ENCODE peak calls at places on chromosomes 13 and 19, in four cellular contexts. J, M, P and D are unnamed samples.

GRCh38 chr13:31048521-31048920 is 113.2 kb downstream of the HSPH1 start:
- DNase-seq in J (no peak), M (no peak), P (no peak), D (no peak)

GRCh38 chr19:28609091-28609755 is 603.7 kb downstream of the UQCRFS1 start:
- DNase-seq in J (no peak), M (no peak), P (no peak), D (peak; percentile 34)

GRCh38 chr13:106372199-106373160 is 163.0 kb downstream of the EFNB2 start:
- DNase-seq in J (no peak), M (no peak), P (no peak), D (no peak)

GRCh38 chr13:48559638-48560320 is 26.9 kb upstream of the RCBTB2 start:
- DNase-seq in J (no peak), M (no peak), P (no peak), D (peak; percentile 21)

GRCh38 chr13:79393564-79394249 is 12.3 kb downstream of the RBM26 start:
- DNase-seq in J (no peak), M (no peak), P (peak; percentile 93), D (no peak)

GRCh38 chr13:99063952-99064351 is 86.1 kb upstream of the DOCK9 start:
- DNase-seq in J (no peak), M (no peak), P (no peak), D (no peak)

GRCh38 chr13:43830481-43830873 is 43.7 kb upstream of the ENOX1 start:
- DNase-seq in J (no peak), M (no peak), P (no peak), D (no peak)

GRCh38 chr13:21149568-21149967 is 26.8 kb downstream of the SKA3 start:
- DNase-seq in J (no peak), M (no peak), P (no peak), D (no peak)

GRCh38 chr13:105346141-105346766 is 1189.2 kb downstream of the EFNB2 start:
- DNase-seq in J (no peak), M (no peak), P (peak; percentile 0), D (no peak)

GRCh38 chr13:66114127-66114526 is 1116.0 kb downstream of the PCDH9 start:
- DNase-seq in J (no peak), M (no peak), P (no peak), D (no peak)

GRCh38 chr19:42201489-42202289 is 15.8 kb downstream of the DEDD2 start:
- DNase-seq in J (peak; percentile 68), M (no peak), P (no peak), D (no peak)

GRCh38 chr13:48603375-48603774 is 50.4 kb upstream of the CYSLTR2 start:
- DNase-seq in J (no peak), M (no peak), P (no peak), D (no peak)

GRCh38 chr13:102970542-102970941 is 95.7 kb downstream of the SLC10A2 start:
- DNase-seq in J (peak; percentile 92), M (no peak), P (no peak), D (no peak)

GRCh38 chr13:79434578-79434977 is 28.5 kb upstream of the RBM26 start:
- DNase-seq in J (no peak), M (no peak), P (no peak), D (no peak)

GRCh38 chr19:47183579-47183978 is 47.4 kb downstream of the BBC3 start:
- DNase-seq in J (no peak), M (no peak), P (no peak), D (no peak)

GRCh38 chr13:109747524-109747923 is 38.9 kb downstream of the IRS2 start:
- DNase-seq in J (no peak), M (no peak), P (no peak), D (no peak)

GRCh38 chr19:41299046-41299754 is 10.8 kb upstream of the CCDC97 start:
- DNase-seq in J (no peak), M (no peak), P (no peak), D (no peak)

GRCh38 chr13:70357031-70357430 is 248.8 kb upstream of the KLHL1 start:
- DNase-seq in J (no peak), M (no peak), P (no peak), D (no peak)
- TF ChIP-seq ATF2 in J (no peak), M (no peak), P (no peak), D (no peak)

DNA sequence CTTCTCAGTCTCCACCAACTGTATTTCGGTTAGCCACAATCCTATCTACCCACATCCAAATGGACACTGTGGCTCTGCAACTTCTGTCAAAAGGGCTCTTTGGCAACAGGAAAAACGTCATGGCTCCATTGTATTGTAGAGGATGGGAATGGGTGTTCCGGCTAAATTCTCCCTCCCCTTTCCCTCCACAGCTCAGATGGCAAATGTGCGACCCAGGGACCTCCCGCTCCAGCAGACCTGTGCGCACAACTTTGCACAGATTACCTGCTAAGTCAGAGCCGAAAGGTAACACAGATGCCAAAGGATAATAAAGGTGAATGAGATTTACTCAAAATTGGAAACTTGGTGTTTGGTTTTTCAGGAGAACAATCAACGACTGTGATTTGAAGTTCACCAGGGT is 948 bp upstream of the KL start:
- DNase-seq in J (no peak), M (peak; percentile 12), P (no peak), D (no peak)
- TF ChIP-seq CBFB in J (no peak), M (no peak), P (no peak), D (no peak)

GRCh38 chr13:28314879-28315278 is 176.5 kb downstream of the PAN3 start:
- DNase-seq in J (no peak), M (no peak), P (peak; percentile 43), D (no peak)

GRCh38 chr13:28318418-28318995 is 176.4 kb downstream of the FLT1 start:
- DNase-seq in J (no peak), M (no peak), P (no peak), D (no peak)

GRCh38 chr13:28316129-28316528 is 177.8 kb downstream of the PAN3 start:
- DNase-seq in J (no peak), M (no peak), P (peak; percentile 61), D (no peak)

GRCh38 chr13:28316841-28317240 is 178.1 kb downstream of the FLT1 start:
- DNase-seq in J (no peak), M (no peak), P (no peak), D (no peak)

GRCh38 chr13:28313579-28313978 is 175.2 kb downstream of the PAN3 start:
- DNase-seq in J (no peak), M (peak; percentile 36), P (no peak), D (no peak)
- TF ChIP-seq ATF2 in J (no peak), M (no peak), P (no peak), D (no peak)

DNA sequence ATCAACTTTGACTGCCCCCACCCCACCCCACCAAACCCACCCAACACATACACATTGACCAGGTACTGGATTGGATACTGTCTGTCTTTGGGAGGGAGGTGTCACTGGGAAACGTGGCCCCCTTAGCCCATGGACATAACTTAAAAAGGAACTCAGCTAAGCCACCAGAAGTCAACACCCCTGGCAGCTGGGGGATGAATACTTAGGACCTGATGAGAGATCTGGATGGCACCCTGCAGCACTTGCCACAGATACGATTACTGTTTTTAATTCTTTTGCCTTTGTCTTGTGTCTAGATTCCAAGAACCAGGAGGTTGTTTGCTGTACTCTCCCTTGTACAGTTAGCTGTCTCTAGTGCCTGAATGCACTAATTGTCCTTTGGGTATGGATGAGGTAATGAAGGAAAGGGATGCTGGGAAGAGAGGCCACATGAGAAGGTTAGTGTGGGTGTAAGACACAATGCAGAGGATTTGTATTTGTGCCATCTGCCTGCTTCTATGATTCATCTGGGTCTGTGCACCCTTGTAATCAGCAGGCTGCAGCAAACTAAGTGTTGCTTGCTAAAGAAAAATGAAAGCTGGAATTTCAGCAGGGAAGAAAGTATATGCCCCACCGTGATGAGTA is 385.8 kb downstream of the KCNRG start:
- DNase-seq in J (no peak), M (no peak), P (peak; percentile 5), D (no peak)
- TF ChIP-seq CBFB in J (no peak), M (no peak), P (no peak), D (no peak)

GRCh38 chr19:54179921-54180452 is 7.0 kb upstream of the TMC4 start:
- DNase-seq in J (no peak), M (peak; percentile 94), P (peak; percentile 62), D (peak; percentile 19)
- TF ChIP-seq ATF2 in J (no peak), M (no peak), P (no peak), D (no peak)

DNA sequence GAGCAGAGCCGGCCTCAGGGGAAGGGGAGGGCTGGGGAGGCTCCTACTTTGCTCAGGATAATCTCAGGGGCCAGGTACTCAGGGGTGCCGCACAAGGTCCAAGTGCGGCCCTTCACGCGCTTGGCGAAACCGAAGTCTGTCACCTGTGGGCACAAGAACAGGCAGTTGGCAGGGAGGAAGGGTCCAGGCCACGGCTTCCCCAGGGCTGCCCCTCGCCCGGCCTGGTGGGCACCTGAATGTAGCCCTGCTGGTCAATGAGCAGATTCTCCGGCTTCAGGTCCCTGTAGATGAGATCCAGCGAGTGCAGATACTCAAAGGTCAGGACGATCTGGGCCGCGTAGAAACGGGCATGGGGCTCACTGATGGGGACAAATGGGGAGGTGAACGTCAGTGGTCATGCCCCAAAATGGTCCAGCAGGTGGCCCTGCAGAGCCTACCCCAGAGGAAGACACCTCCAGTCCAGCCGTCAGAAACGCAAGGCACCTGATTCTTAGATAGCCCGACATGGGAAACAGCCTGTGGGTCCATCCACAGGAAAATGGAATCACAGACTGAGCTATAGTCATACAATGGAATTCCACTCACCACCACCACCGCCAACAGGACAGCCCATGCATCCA is 7.1 kb upstream of the SAMD1 start:
- DNase-seq in J (no peak), M (peak; percentile 53), P (no peak), D (no peak)
- TF ChIP-seq CBFB in J (no peak), M (no peak), P (no peak), D (no peak)

GRCh38 chr13:113182046-113182445 is 23.6 kb downstream of the PROZ start:
- DNase-seq in J (no peak), M (no peak), P (no peak), D (no peak)

GRCh38 chr13:113187263-113187669 is 21.2 kb downstream of the PCID2 start:
- DNase-seq in J (no peak), M (no peak), P (peak; percentile 83), D (peak; percentile 64)

GRCh38 chr13:113183450-113184129 is 24.9 kb downstream of the PCID2 start:
- DNase-seq in J (no peak), M (no peak), P (peak; percentile 85), D (no peak)

GRCh38 chr13:113186061-113186900 is 22.2 kb downstream of the PCID2 start:
- DNase-seq in J (peak; percentile 77), M (no peak), P (no peak), D (no peak)

DNA sequence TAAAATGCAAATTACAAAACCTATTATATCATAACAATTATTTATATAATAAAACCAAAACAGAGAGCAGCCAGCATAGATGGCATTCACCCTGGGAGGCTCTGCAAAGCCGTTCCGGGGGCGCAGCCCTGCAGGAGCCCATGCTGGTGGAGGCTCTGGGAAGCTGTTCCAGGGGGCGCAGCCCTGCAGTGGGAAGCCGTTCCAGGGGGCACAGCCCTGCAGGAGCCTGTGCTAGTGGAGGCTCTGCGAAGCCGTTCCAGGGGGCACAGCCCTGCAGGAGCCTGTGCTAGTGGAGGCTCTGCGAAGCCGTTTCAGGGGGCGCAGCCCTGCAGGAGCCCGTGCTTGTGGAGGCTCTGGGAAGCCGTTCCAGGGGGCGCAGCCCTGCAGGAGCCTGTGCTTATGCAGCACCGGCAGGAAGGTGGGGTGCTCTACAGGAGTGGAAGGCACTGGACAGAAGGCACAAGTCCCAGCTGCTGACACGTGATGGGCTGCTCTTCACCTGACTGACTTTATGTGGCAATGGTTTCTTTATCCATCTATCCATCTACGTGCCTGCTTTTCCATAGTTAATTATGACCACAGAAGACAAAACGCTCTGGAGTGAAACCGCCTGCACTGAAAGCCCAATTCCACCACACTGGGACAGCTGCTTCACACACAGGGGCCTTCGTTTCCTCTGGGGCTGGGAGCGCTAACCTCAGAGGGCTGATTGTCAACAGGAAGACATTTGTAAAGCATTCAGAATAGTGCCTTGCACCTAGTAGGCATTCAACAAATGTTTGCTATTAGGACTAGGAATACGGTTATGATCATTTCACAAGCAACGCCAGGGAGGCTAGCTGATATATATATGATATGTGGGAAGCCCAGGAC is 23.7 kb downstream of the PCID2 start:
- DNase-seq in J (no peak), M (no peak), P (no peak), D (no peak)
- TF ChIP-seq ATF2 in J (no peak), M (no peak), P (no peak), D (no peak)